ENCODE peak calls at places on chromosome 21, in six cellular contexts. J, T, U, N, Q and X are unnamed samples. For H3K27me3, the result is how much of the 10 kb centered on the place peaks cover.

GRCh38 chr21:40615503-40616376 is 231.2 kb downstream of the DSCAM start:
- DNase-seq in N (no peak), U (no peak), Q (no peak), T (no peak), J (no peak), X (no peak)

GRCh38 chr21:15333943-15334342 is 269.1 kb upstream of the NRIP1 start:
- DNase-seq in J (no peak), N (no peak), Q (no peak), U (no peak), T (no peak), X (no peak)

GRCh38 chr21:40173833-40174232 is 306.6 kb downstream of the PCP4 start:
- DNase-seq in Q (no peak), U (no peak), T (no peak), N (no peak), J (no peak), X (no peak)

GRCh38 chr21:41579692-41580091 is 71.7 kb upstream of the TMPRSS2 start:
- DNase-seq in Q (no peak), J (no peak), U (no peak), T (no peak), N (no peak), X (no peak)

GRCh38 chr21:17925000-17925610 is 105.9 kb upstream of the C21orf91 start:
- DNase-seq in J (peak), T (no peak), U (peak), N (peak), Q (no peak), X (peak)

GRCh38 chr21:39325458-39325857 is 12.0 kb upstream of the BRWD1 start:
- DNase-seq in U (no peak), J (no peak), T (no peak), N (no peak), Q (no peak), X (no peak)

GRCh38 chr21:29987762-29988161 is 48.0 kb upstream of the GRIK1 start:
- DNase-seq in Q (no peak), U (no peak), T (no peak), N (no peak), J (no peak), X (no peak)

GRCh38 chr21:31132574-31133242 is 94.4 kb upstream of the KRTAP19-8 start:
- DNase-seq in Q (no peak), T (no peak), U (peak), N (no peak), J (no peak), X (no peak)

GRCh38 chr21:43893536-43894205 is 28.6 kb downstream of the AGPAT3 start:
- DNase-seq in U (no peak), N (peak), T (no peak), J (no peak), Q (no peak), X (no peak)

GRCh38 chr21:41489329-41489728 is 18.6 kb downstream of the TMPRSS2 start:
- DNase-seq in J (no peak), T (no peak), Q (peak), U (no peak), N (no peak), X (no peak)

GRCh38 chr21:18622383-18622782 is 218.8 kb upstream of the TMPRSS15 start:
- DNase-seq in U (no peak), Q (no peak), T (no peak), N (no peak), J (no peak), X (no peak)

GRCh38 chr21:14991957-14992356 is 72.8 kb downstream of the NRIP1 start:
- DNase-seq in Q (peak), T (no peak), N (no peak), J (no peak), U (no peak), X (no peak)

GRCh38 chr21:43949499-43950208 is 62.5 kb upstream of the TRAPPC10 start:
- DNase-seq in N (no peak), Q (no peak), T (no peak), J (no peak), U (no peak), X (no peak)

GRCh38 chr21:35475768-35476167 is 426.7 kb upstream of the RUNX1 start:
- DNase-seq in J (no peak), T (no peak), U (no peak), Q (no peak), N (no peak), X (no peak)

GRCh38 chr21:28737671-28738279 is 254.9 kb downstream of the LTN1 start:
- DNase-seq in J (no peak), N (no peak), T (no peak), U (no peak), Q (no peak), X (no peak)

GRCh38 chr21:40839551-40839950 is 7.4 kb downstream of the DSCAM start:
- DNase-seq in Q (no peak), N (no peak), U (no peak), J (no peak), T (no peak), X (no peak)

GRCh38 chr21:19557046-19557445 is 1153.5 kb upstream of the TMPRSS15 start:
- DNase-seq in Q (no peak), N (no peak), T (no peak), J (no peak), U (no peak), X (no peak)

GRCh38 chr21:41726058-41726558 is 40.7 kb downstream of the RIPK4 start:
- DNase-seq in U (no peak), T (no peak), Q (no peak), J (no peak), N (no peak), X (no peak)

GRCh38 chr21:15774590-15774989 is 44.8 kb downstream of the USP25 start:
- DNase-seq in T (no peak), N (no peak), Q (no peak), J (no peak), U (no peak), X (no peak)

GRCh38 chr21:25960423-25960822 is 210.1 kb downstream of the APP start:
- DNase-seq in Q (no peak), U (no peak), J (no peak), T (no peak), N (no peak), X (no peak)

GRCh38 chr21:30434033-30434631 is 4.1 kb downstream of the KRTAP13-4 start:
- DNase-seq in T (no peak), N (no peak), U (no peak), Q (no peak), J (no peak), X (no peak)

GRCh38 chr21:41677671-41678015 is 89.2 kb downstream of the RIPK4 start:
- DNase-seq in T (no peak), J (no peak), Q (peak), U (no peak), N (no peak), X (no peak)

GRCh38 chr21:18349468-18349867 is 54.1 kb downstream of the TMPRSS15 start:
- DNase-seq in T (no peak), U (no peak), Q (no peak), J (no peak), N (no peak), X (no peak)

GRCh38 chr21:31222142-31222541 is 121.9 kb downstream of the TIAM1 start:
- DNase-seq in J (no peak), T (no peak), Q (no peak), N (no peak), U (no peak), X (no peak)

GRCh38 chr21:25756190-25756932 is 21.6 kb downstream of the GABPA start:
- DNase-seq in Q (no peak), T (no peak), J (no peak), U (no peak), N (no peak), X (no peak)

GRCh38 chr21:21464691-21465090 is 466.5 kb downstream of the NCAM2 start:
- DNase-seq in J (no peak), U (no peak), Q (no peak), T (no peak), N (no peak), X (no peak)

GRCh38 chr21:31872452-31873274 is at the start of gene HUNK:
- DNase-seq in Q (peak), T (peak), J (no peak), U (no peak), N (peak), X (no peak)

GRCh38 chr21:39327727-39328126 is 14.3 kb upstream of the BRWD1 start:
- DNase-seq in N (no peak), J (no peak), Q (no peak), T (no peak), U (no peak), X (no peak)

GRCh38 chr21:19853709-19854575 is 1144.3 kb upstream of the NCAM2 start:
- DNase-seq in U (no peak), T (peak), N (no peak), J (no peak), Q (peak), X (no peak)

DNA sequence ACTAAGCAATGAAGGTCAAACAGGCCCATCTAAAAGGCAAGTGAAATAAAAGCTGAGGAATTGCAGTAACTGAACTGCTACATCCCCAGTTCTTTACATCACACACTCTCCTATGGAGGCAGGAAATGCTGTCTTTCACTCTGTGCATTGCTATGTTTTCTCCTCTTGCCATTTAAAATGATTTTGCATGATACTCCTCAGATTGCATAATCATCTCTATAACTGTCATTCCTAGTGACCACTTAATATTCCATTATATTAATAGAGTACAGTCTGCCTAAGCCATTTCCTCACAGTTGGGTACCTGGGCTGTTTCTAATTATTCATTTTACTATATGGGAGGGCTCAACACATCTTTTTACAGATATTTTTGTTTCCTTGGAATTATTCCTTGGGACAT is 92.4 kb upstream of the KCNE2 start:
- DNase-seq in N (no peak), Q (no peak), U (no peak), T (no peak), J (no peak), X (no peak)
- H3K27me3 ChIP-seq in N (under half), Q (under half), U (under half), T (under half), J (under half), X (under half)

GRCh38 chr21:45078877-45079281 is 4.5 kb downstream of the ADARB1 start:
- DNase-seq in J (no peak), T (peak), N (no peak), U (peak), Q (no peak), X (peak)

GRCh38 chr21:45079351-45079750 is 5.0 kb downstream of the ADARB1 start:
- DNase-seq in T (no peak), J (no peak), Q (no peak), U (no peak), N (no peak), X (no peak)

GRCh38 chr21:45076245-45076661 is 1.9 kb downstream of the ADARB1 start:
- DNase-seq in J (no peak), T (peak), N (no peak), U (no peak), Q (no peak), X (no peak)

GRCh38 chr21:45080232-45080631 is 5.9 kb downstream of the ADARB1 start:
- DNase-seq in J (no peak), Q (no peak), T (no peak), N (no peak), U (no peak), X (no peak)

GRCh38 chr21:45078371-45078770 is 4.0 kb downstream of the ADARB1 start:
- DNase-seq in N (no peak), Q (no peak), U (no peak), T (peak), J (no peak), X (no peak)
- H3K27me3 ChIP-seq in N (under half), Q (under half), U (under half), T (under half), J (under half), X (under half)

DNA sequence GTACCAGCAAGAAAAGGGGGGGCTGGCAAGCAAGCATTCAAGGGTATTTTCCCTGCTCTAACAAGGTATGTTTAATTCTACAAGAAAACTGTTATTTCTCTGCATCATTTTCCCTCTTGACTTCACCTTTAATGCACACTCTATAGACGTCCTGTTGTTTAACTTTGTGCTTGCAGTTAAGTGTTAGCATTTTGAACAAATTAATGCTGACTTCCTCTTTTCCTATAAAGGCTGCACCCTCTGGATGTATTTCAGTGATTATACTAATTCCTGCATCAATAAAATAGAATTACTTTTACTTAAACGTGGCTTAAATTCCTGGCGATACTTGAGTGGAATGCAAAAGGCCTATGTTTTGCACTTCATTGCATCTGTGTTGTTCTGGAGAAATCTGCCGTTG is 183.3 kb downstream of the KCNJ6 start:
- DNase-seq in Q (no peak), U (no peak), J (no peak), N (no peak), T (no peak), X (no peak)
- H3K27me3 ChIP-seq in Q (under half), U (under half), J (half or more), N (under half), T (under half), X (under half)

DNA sequence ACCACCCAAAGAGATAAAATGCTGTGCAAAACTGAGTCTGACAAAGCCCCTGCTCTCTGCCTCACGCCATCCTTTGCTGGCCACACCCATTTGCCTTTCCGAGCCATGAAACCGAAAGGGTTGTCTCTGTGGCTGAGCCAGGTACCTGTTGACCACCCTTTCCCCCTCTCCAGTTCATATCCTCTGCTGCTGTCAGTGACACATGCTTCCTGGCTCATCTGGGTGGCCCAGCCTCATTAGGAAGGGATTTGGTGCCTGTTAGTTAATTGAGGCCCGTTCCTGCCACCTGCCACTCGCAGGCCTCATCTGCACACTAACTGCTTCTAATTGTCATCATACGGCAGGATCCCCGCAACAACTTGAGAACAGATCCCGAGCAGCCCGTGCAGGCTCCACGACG is 79.2 kb downstream of the OLIG1 start:
- DNase-seq in N (no peak), U (no peak), J (no peak), T (no peak), Q (no peak), X (no peak)
- H3K27me3 ChIP-seq in N (under half), U (under half), J (under half), T (under half), Q (under half), X (under half)

GRCh38 chr21:27569091-27569490 is 602.2 kb upstream of the ADAMTS5 start:
- DNase-seq in J (no peak), T (no peak), Q (no peak), U (no peak), N (no peak), X (no peak)

GRCh38 chr21:27571706-27572105 is 604.8 kb upstream of the ADAMTS5 start:
- DNase-seq in J (no peak), Q (no peak), N (no peak), U (no peak), T (no peak), X (peak)

GRCh38 chr21:27569831-27570230 is 602.9 kb upstream of the ADAMTS5 start:
- DNase-seq in J (no peak), Q (no peak), U (no peak), T (no peak), N (no peak), X (no peak)

GRCh38 chr21:27570306-27570868 is 603.5 kb upstream of the ADAMTS5 start:
- DNase-seq in U (no peak), Q (no peak), J (no peak), T (peak), N (peak), X (peak)

GRCh38 chr21:27572681-27573080 is 605.8 kb upstream of the ADAMTS5 start:
- DNase-seq in J (no peak), T (no peak), U (no peak), Q (no peak), N (no peak), X (peak)
- H3K27me3 ChIP-seq in J (under half), T (under half), U (under half), Q (under half), N (under half), X (under half)

GRCh38 chr21:36745459-36745858 is 46.5 kb downstream of the SIM2 start:
- DNase-seq in Q (no peak), N (no peak), U (no peak), J (no peak), T (no peak), X (no peak)
- H3K27me3 ChIP-seq in Q (under half), N (under half), U (under half), J (under half), T (under half), X (under half)

GRCh38 chr21:42809577-42810440 is 69.5 kb downstream of the WDR4 start:
- DNase-seq in T (no peak), Q (no peak), N (no peak), U (no peak), J (no peak), X (no peak)
- H3K27me3 ChIP-seq in T (under half), Q (under half), N (under half), U (under half), J (under half), X (under half)

GRCh38 chr21:37916795-37917142 is 512 bp upstream of the KCNJ6 start:
- DNase-seq in N (no peak), Q (no peak), T (no peak), U (no peak), J (no peak), X (no peak)

GRCh38 chr21:37914211-37914900 is 1.9 kb downstream of the KCNJ6 start:
- DNase-seq in U (no peak), T (peak), Q (peak), N (no peak), J (no peak), X (no peak)

GRCh38 chr21:37917612-37918011 is 1.4 kb upstream of the KCNJ6 start:
- DNase-seq in U (no peak), Q (no peak), T (no peak), J (no peak), N (no peak), X (peak)

GRCh38 chr21:37915516-37915915 is 741 bp downstream of the KCNJ6 start:
- DNase-seq in U (no peak), N (no peak), Q (no peak), T (no peak), J (no peak), X (no peak)

GRCh38 chr21:37915941-37916794 is at the start of gene KCNJ6:
- DNase-seq in N (no peak), Q (peak), T (no peak), J (no peak), U (no peak), X (no peak)
- H3K27me3 ChIP-seq in N (under half), Q (half or more), T (under half), J (under half), U (under half), X (under half)